ENCODE peak calls at places on chromosome 18, in six cellular contexts. K is IMR-90, G is H1, Z is neuronal stem cell, D is H9, Q is trophoblast cell. I is an unnamed sample.
A peak's percentile ranks its signal among the peaks of the same experiment; 100 is the strongest.

GRCh38 chr18:31977270-31977872 is 34.4 kb upstream of the TRAPPC8 start:
- DNase-seq in D (peak; percentile 70), Q (no peak), G (peak; percentile 21), K (peak; percentile 54), Z (peak; percentile 5), I (peak; percentile 85)

GRCh38 chr18:48792611-48793368 is 158.0 kb downstream of the SMAD7 start:
- DNase-seq in D (no peak), Q (no peak), Z (no peak), K (no peak), G (no peak), I (no peak)

GRCh38 chr18:23503967-23504352 is 649 bp downstream of the RMC1 start:
- DNase-seq in Q (no peak), G (no peak), K (no peak), D (no peak), Z (no peak), I (no peak)

GRCh38 chr18:37564796-37565137 is 831 bp downstream of the CELF4 start:
- DNase-seq in Z (peak; percentile 84), G (no peak), K (peak; percentile 21), Q (no peak), D (peak; percentile 82), I (peak; percentile 83)

GRCh38 chr18:75279381-75279780 is 68.8 kb downstream of the TSHZ1 start:
- DNase-seq in D (no peak), Q (no peak), Z (no peak), G (no peak), K (no peak), I (no peak)

GRCh38 chr18:69963196-69963595 is 15.5 kb upstream of the CD226 start:
- DNase-seq in K (no peak), Q (no peak), D (no peak), Z (no peak), G (no peak), I (no peak)

GRCh38 chr18:68623342-68623741 is 91.6 kb downstream of the TMX3 start:
- DNase-seq in Q (peak; percentile 41), D (peak; percentile 60), Z (peak; percentile 60), K (peak; percentile 84), G (peak; percentile 15), I (peak; percentile 78)

GRCh38 chr18:6741290-6741689 is 11.8 kb downstream of the ARHGAP28 start:
- DNase-seq in G (no peak), D (no peak), K (peak; percentile 100), Q (no peak), Z (no peak), I (peak; percentile 86)

GRCh38 chr18:63837556-63837955 is 49.9 kb upstream of the SERPINB2 start:
- DNase-seq in Q (no peak), G (no peak), Z (no peak), D (no peak), K (no peak), I (no peak)

GRCh38 chr18:48778344-48779011 is 172.3 kb downstream of the SMAD7 start:
- DNase-seq in Z (no peak), D (no peak), K (no peak), G (no peak), Q (no peak), I (no peak)

GRCh38 chr18:74731097-74731496 is 133.4 kb downstream of the ZNF407 start:
- DNase-seq in K (peak; percentile 86), D (no peak), Z (no peak), Q (peak; percentile 41), G (no peak), I (no peak)

GRCh38 chr18:5370332-5370731 is 74.8 kb upstream of the ZBTB14 start:
- DNase-seq in G (no peak), D (no peak), Z (no peak), Q (no peak), K (peak; percentile 19), I (peak; percentile 7)

GRCh38 chr18:76977108-76977621 is 154.8 kb downstream of the ZNF236 start:
- DNase-seq in Q (no peak), K (no peak), D (peak; percentile 20), Z (no peak), G (no peak), I (no peak)

GRCh38 chr18:55997156-55997561 is 409.2 kb upstream of the TCF4 start:
- DNase-seq in Q (no peak), K (no peak), G (no peak), Z (no peak), D (no peak), I (peak; percentile 27)

GRCh38 chr18:74040459-74041332 is 106.9 kb downstream of the FBXO15 start:
- DNase-seq in K (peak; percentile 11), D (peak; percentile 82), Z (peak; percentile 9), Q (peak; percentile 3), G (no peak), I (peak; percentile 69)

GRCh38 chr18:627211-627610 is 30.2 kb upstream of the TYMS start:
- DNase-seq in Q (no peak), D (no peak), Z (no peak), K (peak; percentile 8), G (no peak), I (no peak)

GRCh38 chr18:5669585-5669984 is 125.8 kb upstream of the EPB41L3 start:
- DNase-seq in Z (no peak), D (no peak), K (no peak), Q (no peak), G (no peak), I (no peak)

GRCh38 chr18:56461151-56461550 is 177.2 kb downstream of the TXNL1 start:
- DNase-seq in K (no peak), G (no peak), D (no peak), Z (no peak), Q (no peak), I (no peak)

GRCh38 chr18:77571743-77572142 is 322.1 kb downstream of the GALR1 start:
- DNase-seq in K (no peak), G (no peak), D (no peak), Q (no peak), Z (no peak), I (no peak)

GRCh38 chr18:59556265-59556664 is 141.0 kb downstream of the CCBE1 start:
- DNase-seq in K (peak; percentile 52), D (no peak), Z (no peak), G (no peak), Q (peak; percentile 46), I (no peak)

GRCh38 chr18:39480494-39481245 is 1915.1 kb upstream of the CELF4 start:
- DNase-seq in K (peak; percentile 55), D (no peak), G (no peak), Q (no peak), Z (no peak), I (no peak)

GRCh38 chr18:48813833-48814489 is 136.8 kb downstream of the SMAD7 start:
- DNase-seq in D (peak; percentile 9), K (no peak), Z (no peak), Q (no peak), G (no peak), I (peak; percentile 95)

GRCh38 chr18:76518073-76518472 is 23.0 kb upstream of the ZNF516 start:
- DNase-seq in Z (no peak), G (no peak), D (no peak), K (peak; percentile 32), Q (no peak), I (no peak)

GRCh38 chr18:43570593-43570992 is 293.3 kb upstream of the SYT4 start:
- DNase-seq in Z (no peak), D (no peak), Q (no peak), K (no peak), G (no peak), I (peak; percentile 26)

GRCh38 chr18:52216686-52217085 is 123.3 kb upstream of the DCC start:
- DNase-seq in K (no peak), Q (no peak), D (no peak), Z (no peak), G (no peak), I (no peak)

GRCh38 chr18:61388010-61388409 is 54.8 kb downstream of the CDH20 start:
- DNase-seq in D (no peak), G (no peak), Q (no peak), Z (no peak), K (peak; percentile 12), I (no peak)

GRCh38 chr18:47294801-47295200 is 43.3 kb upstream of the SKOR2 start:
- DNase-seq in D (no peak), Q (no peak), K (no peak), Z (no peak), G (no peak), I (no peak)

GRCh38 chr18:50286391-50287027 is 983 bp downstream of the CXXC1 start:
- DNase-seq in Z (no peak), K (peak; percentile 29), Q (no peak), G (no peak), D (peak; percentile 57), I (peak; percentile 45)

GRCh38 chr18:37270046-37270665 is 295.4 kb downstream of the CELF4 start:
- DNase-seq in K (peak; percentile 52), D (no peak), Q (peak; percentile 24), G (no peak), Z (peak; percentile 89), I (peak; percentile 53)

GRCh38 chr18:57581301-57581934 is 5.1 kb downstream of the FECH start:
- DNase-seq in G (no peak), Q (no peak), Z (no peak), K (no peak), D (no peak), I (peak; percentile 46)
- H3K4me2 ChIP-seq in G (no peak overlapping the region), Q (no peak overlapping the region), Z (no peak overlapping the region), K (no peak overlapping the region), D (no peak overlapping the region), I (no peak overlapping the region)

DNA sequence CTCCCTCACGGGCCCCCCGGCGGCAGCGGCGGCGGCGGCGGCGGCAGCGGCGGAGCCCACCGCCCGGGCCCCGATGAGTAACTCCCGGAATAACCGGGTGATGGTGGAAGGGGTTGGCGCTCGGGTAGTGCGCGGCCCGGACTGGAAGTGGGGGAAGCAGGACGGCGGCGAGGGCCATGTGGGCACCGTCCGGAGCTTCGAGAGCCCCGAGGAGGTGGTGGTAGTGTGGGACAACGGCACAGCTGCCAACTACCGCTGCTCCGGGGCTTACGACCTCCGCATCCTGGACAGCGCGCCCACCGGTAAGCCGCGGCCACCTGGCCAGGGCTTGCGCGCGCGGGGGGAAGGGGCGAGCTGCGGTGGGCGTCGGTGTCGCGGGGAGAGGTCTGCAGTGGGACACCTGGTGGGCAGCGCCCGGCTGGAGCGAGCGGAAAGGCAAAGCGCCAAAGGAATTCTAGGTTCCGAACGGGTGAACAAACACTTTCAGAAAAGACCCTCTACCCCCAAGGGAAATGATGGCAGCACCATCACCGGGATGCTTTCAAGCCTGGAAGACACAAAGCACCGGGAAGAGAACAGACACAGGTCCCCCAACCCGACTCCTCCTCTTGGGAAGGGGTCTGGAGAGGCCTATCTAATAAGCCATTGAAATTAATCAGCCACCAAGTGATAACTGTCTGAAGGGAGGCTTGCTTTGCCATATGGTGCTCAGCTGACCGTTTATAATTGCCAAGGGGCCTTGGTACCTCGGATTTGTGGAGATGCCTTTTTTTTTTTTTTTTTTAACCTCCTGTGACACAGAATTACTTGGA is 1.1 kb downstream of the MIB1 start:
- DNase-seq in K (peak; percentile 9), D (peak; percentile 35), Q (no peak), G (no peak), Z (peak; percentile 21), I (peak; percentile 54)
- H4K8ac ChIP-seq in K (no peak overlapping the region), D (no peak overlapping the region), Q (peak overlapping the region; percentile 14), G (peak overlapping the region; percentile 79), Z (no peak overlapping the region), I (no peak overlapping the region)

GRCh38 chr18:80192653-80193385 is 54.5 kb downstream of the PARD6G start:
- DNase-seq in G (no peak), Z (no peak), K (no peak), D (no peak), Q (no peak), I (no peak)
- H3K4me2 ChIP-seq in G (no peak overlapping the region), Z (no peak overlapping the region), K (no peak overlapping the region), D (no peak overlapping the region), Q (no peak overlapping the region), I (no peak overlapping the region)

DNA sequence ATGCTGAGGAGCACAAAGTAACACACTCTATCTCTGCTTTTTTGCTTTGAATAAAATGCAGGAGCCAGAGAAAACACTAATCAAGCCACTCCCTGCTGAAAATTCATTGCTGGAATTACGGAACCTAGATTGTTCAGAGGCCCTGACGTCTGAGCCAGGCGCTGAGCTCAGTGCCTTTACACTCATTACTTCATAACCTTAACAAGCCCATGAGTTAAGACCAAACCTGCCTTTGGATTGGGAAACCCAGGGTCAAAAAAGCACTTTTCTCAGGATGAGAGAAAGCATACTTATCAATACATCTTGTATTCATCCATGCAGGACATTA is 790 bp downstream of the INO80C start:
- DNase-seq in Q (peak; percentile 26), K (peak; percentile 51), D (no peak), Z (no peak), G (no peak), I (no peak)
- H4K8ac ChIP-seq in Q (peak overlapping the region; percentile 59), K (peak overlapping the region; percentile 84), D (no peak overlapping the region), Z (no peak overlapping the region), G (no peak overlapping the region), I (no peak overlapping the region)